ENCODE peak calls at places on chromosomes 7 and 10, in six cellular contexts. U is fibroblast of the aortic adventitia, F is pulmonary artery endothelial cell, P is mucosa of gallbladder, R is iPS-NIHi11, E is nephron progenitor cell. Y is an unnamed sample.

GRCh38 chr10:99329238-99329890 is at the start of gene CNNM1:
- DNase-seq in U (no peak), P (no peak), F (no peak), E (peak), R (peak), Y (peak)

GRCh38 chr7:113086431-113086888 is at the start of gene GPR85:
- DNase-seq in E (peak), R (peak), P (no peak), F (no peak), U (peak), Y (peak)

GRCh38 chr10:78185693-78186055 is 152.0 kb downstream of the RPS24 start:
- DNase-seq in U (peak), P (no peak), E (no peak), R (no peak), F (no peak), Y (no peak)

GRCh38 chr7:153440781-153441180 is 611.4 kb upstream of the DPP6 start:
- DNase-seq in F (no peak), E (no peak), P (no peak), U (no peak), R (no peak), Y (no peak)

GRCh38 chr7:128405345-128406146 is 4.2 kb downstream of the IMPDH1 start:
- DNase-seq in P (no peak), E (peak), R (peak), U (no peak), F (no peak), Y (peak)

GRCh38 chr7:157419030-157419293 is 82.2 kb downstream of the DNAJB6 start:
- DNase-seq in R (no peak), E (no peak), P (no peak), U (no peak), F (no peak), Y (no peak)

GRCh38 chr7:47941136-47941844 is 7.0 kb downstream of the PKD1L1 start:
- DNase-seq in P (no peak), U (peak), R (no peak), F (peak), E (no peak), Y (no peak)

GRCh38 chr7:12389089-12389700 is 14.5 kb downstream of the VWDE start:
- DNase-seq in R (peak), U (peak), P (peak), F (peak), E (peak), Y (peak)

GRCh38 chr10:26361946-26362345 is 76.2 kb upstream of the APBB1IP start:
- DNase-seq in P (no peak), F (no peak), U (no peak), E (no peak), R (no peak), Y (no peak)

GRCh38 chr10:108598320-108598695 is 1325.0 kb downstream of the XPNPEP1 start:
- DNase-seq in R (peak), F (no peak), U (no peak), E (no peak), P (no peak), Y (no peak)

GRCh38 chr10:97025613-97026242 is 160.0 kb downstream of the SLIT1 start:
- DNase-seq in E (peak), U (peak), F (no peak), R (peak), P (peak), Y (peak)

GRCh38 chr10:19620867-19621266 is 195.4 kb upstream of the PLXDC2 start:
- DNase-seq in P (no peak), E (no peak), F (no peak), R (no peak), U (peak), Y (no peak)

GRCh38 chr7:151836191-151836926 is 40.6 kb downstream of the PRKAG2 start:
- DNase-seq in P (no peak), F (no peak), R (no peak), U (no peak), E (no peak), Y (no peak)

GRCh38 chr10:22874189-22874854 is 53.5 kb upstream of the ARMC3 start:
- DNase-seq in P (no peak), E (no peak), R (no peak), F (no peak), U (peak), Y (no peak)

GRCh38 chr10:79275431-79275851 is 71.8 kb upstream of the PPIF start:
- DNase-seq in U (no peak), R (no peak), P (peak), E (no peak), F (no peak), Y (no peak)

GRCh38 chr7:34845666-34846361 is 187.8 kb downstream of the NPSR1 start:
- DNase-seq in U (no peak), P (no peak), E (no peak), R (peak), F (no peak), Y (no peak)

GRCh38 chr7:18993933-18994668 is 123.3 kb downstream of the TWIST1 start:
- DNase-seq in R (no peak), P (no peak), E (no peak), U (no peak), F (no peak), Y (no peak)

GRCh38 chr10:58480321-58480720 is 32.4 kb upstream of the BICC1 start:
- DNase-seq in F (no peak), P (no peak), U (no peak), R (no peak), E (no peak), Y (no peak)

GRCh38 chr10:42519761-42520460 is 118.5 kb downstream of the ZNF33B start:
- DNase-seq in U (no peak), F (no peak), R (no peak), E (no peak), P (no peak), Y (no peak)

GRCh38 chr10:75143353-75143752 is 31.9 kb downstream of the SAMD8 start:
- DNase-seq in P (no peak), U (peak), R (no peak), E (no peak), F (no peak), Y (no peak)

GRCh38 chr10:72834183-72834825 is 59.2 kb upstream of the OIT3 start:
- DNase-seq in F (peak), E (peak), R (peak), P (peak), U (peak), Y (peak)

GRCh38 chr10:132927824-132928223 is 14.5 kb downstream of the CFAP46 start:
- DNase-seq in E (no peak), R (no peak), F (no peak), U (no peak), P (no peak), Y (no peak)

GRCh38 chr10:105729428-105729827 is 1088.3 kb downstream of the SORCS3 start:
- DNase-seq in U (no peak), F (no peak), E (no peak), P (no peak), R (no peak), Y (no peak)

GRCh38 chr10:103967433-103968142 is 648 bp downstream of the SLK start:
- DNase-seq in P (no peak), F (no peak), E (peak), U (peak), R (peak), Y (no peak)

GRCh38 chr7:24318326-24318725 is 34.3 kb downstream of the NPY start:
- DNase-seq in P (no peak), F (no peak), U (no peak), R (peak), E (peak), Y (no peak)

GRCh38 chr7:91620827-91621226 is 259.7 kb downstream of the MTERF1 start:
- DNase-seq in R (no peak), E (no peak), F (no peak), U (no peak), P (no peak), Y (no peak)

GRCh38 chr10:80468002-80468401 is 13.9 kb downstream of the TSPAN14 start:
- DNase-seq in F (peak), P (peak), E (peak), R (peak), U (no peak), Y (peak)

GRCh38 chr10:22737587-22737986 is 23.2 kb upstream of the PIP4K2A start:
- DNase-seq in E (no peak), P (no peak), F (no peak), U (peak), R (no peak), Y (no peak)

GRCh38 chr10:35328404-35329037 is 7.8 kb upstream of the CCNY start:
- DNase-seq in E (no peak), F (no peak), P (no peak), R (no peak), U (peak), Y (no peak)

Y was measured in glutamatergic neuron.